ENCODE peak calls at places on chromosomes 12 and 14, in four cellular contexts. One of them, this sample, is unnamed.

GRCh38 chr12:79151956-79152355 is 287.4 kb downstream of the SYT1 start:
- DNase-seq in SW 1271: no peak
- DNase-seq in activated naive CD4-positive, alpha-beta T cell treated with anti-CD3 and anti-CD28 coated beads, Interleukin-2, amount 10 ng/mL, durations not matched to agents 7 days and 5 days: no peak
- DNase-seq in erythroblast: no peak
- DNase-seq in this sample: no peak

GRCh38 chr14:95901014-95901413 is 24.4 kb downstream of the TUNAR start:
- DNase-seq in SW 1271: no peak
- DNase-seq in activated naive CD4-positive, alpha-beta T cell treated with anti-CD3 and anti-CD28 coated beads, Interleukin-2, amount 10 ng/mL, durations not matched to agents 7 days and 5 days: no peak
- DNase-seq in erythroblast: no peak
- DNase-seq in this sample: no peak

GRCh38 chr12:55227643-55228042 is 6.8 kb downstream of the OR10A7 start:
- DNase-seq in SW 1271: no peak
- DNase-seq in activated naive CD4-positive, alpha-beta T cell treated with anti-CD3 and anti-CD28 coated beads, Interleukin-2, amount 10 ng/mL, durations not matched to agents 7 days and 5 days: no peak
- DNase-seq in erythroblast: no peak
- DNase-seq in this sample: no peak

GRCh38 chr14:38129705-38130104 is 78.0 kb upstream of the SSTR1 start:
- DNase-seq in SW 1271: no peak
- DNase-seq in activated naive CD4-positive, alpha-beta T cell treated with anti-CD3 and anti-CD28 coated beads, Interleukin-2, amount 10 ng/mL, durations not matched to agents 7 days and 5 days: no peak
- DNase-seq in erythroblast: no peak
- DNase-seq in this sample: no peak

GRCh38 chr12:122141911-122142725 is 31.9 kb downstream of the IL31 start:
- DNase-seq in SW 1271: no peak
- DNase-seq in activated naive CD4-positive, alpha-beta T cell treated with anti-CD3 and anti-CD28 coated beads, Interleukin-2, amount 10 ng/mL, durations not matched to agents 7 days and 5 days: no peak
- DNase-seq in erythroblast: no peak
- DNase-seq in this sample: peak; percentile 70

GRCh38 chr14:32428875-32429274 is 99.8 kb downstream of the AKAP6 start:
- DNase-seq in SW 1271: no peak
- DNase-seq in activated naive CD4-positive, alpha-beta T cell treated with anti-CD3 and anti-CD28 coated beads, Interleukin-2, amount 10 ng/mL, durations not matched to agents 7 days and 5 days: no peak
- DNase-seq in erythroblast: no peak
- DNase-seq in this sample: no peak

GRCh38 chr14:60508707-60509437 is at the start of gene SIX6:
- DNase-seq in SW 1271: no peak
- DNase-seq in activated naive CD4-positive, alpha-beta T cell treated with anti-CD3 and anti-CD28 coated beads, Interleukin-2, amount 10 ng/mL, durations not matched to agents 7 days and 5 days: no peak
- DNase-seq in erythroblast: no peak
- DNase-seq in this sample: no peak

GRCh38 chr14:68685419-68686211 is 107.3 kb downstream of the ZFP36L1 start:
- DNase-seq in SW 1271: no peak
- DNase-seq in activated naive CD4-positive, alpha-beta T cell treated with anti-CD3 and anti-CD28 coated beads, Interleukin-2, amount 10 ng/mL, durations not matched to agents 7 days and 5 days: peak; percentile 87
- DNase-seq in erythroblast: no peak
- DNase-seq in this sample: no peak

GRCh38 chr12:1319215-1319614 is 275.2 kb downstream of the FBXL14 start:
- DNase-seq in SW 1271: no peak
- DNase-seq in activated naive CD4-positive, alpha-beta T cell treated with anti-CD3 and anti-CD28 coated beads, Interleukin-2, amount 10 ng/mL, durations not matched to agents 7 days and 5 days: no peak
- DNase-seq in erythroblast: no peak
- DNase-seq in this sample: no peak

GRCh38 chr12:79415754-79416435 is 274.9 kb downstream of the PAWR start:
- DNase-seq in SW 1271: no peak
- DNase-seq in activated naive CD4-positive, alpha-beta T cell treated with anti-CD3 and anti-CD28 coated beads, Interleukin-2, amount 10 ng/mL, durations not matched to agents 7 days and 5 days: no peak
- DNase-seq in erythroblast: no peak
- DNase-seq in this sample: no peak

GRCh38 chr12:41932470-41932991 is 212.1 kb downstream of the GXYLT1 start:
- DNase-seq in SW 1271: no peak
- DNase-seq in activated naive CD4-positive, alpha-beta T cell treated with anti-CD3 and anti-CD28 coated beads, Interleukin-2, amount 10 ng/mL, durations not matched to agents 7 days and 5 days: peak; percentile 21
- DNase-seq in erythroblast: peak; percentile 70
- DNase-seq in this sample: peak; percentile 95

GRCh38 chr14:102891556-102891955 is 30.9 kb upstream of the AMN start:
- DNase-seq in SW 1271: no peak
- DNase-seq in activated naive CD4-positive, alpha-beta T cell treated with anti-CD3 and anti-CD28 coated beads, Interleukin-2, amount 10 ng/mL, durations not matched to agents 7 days and 5 days: no peak
- DNase-seq in erythroblast: no peak
- DNase-seq in this sample: no peak

GRCh38 chr12:119788783-119789182 is 88.3 kb downstream of the CIT start:
- DNase-seq in SW 1271: no peak
- DNase-seq in activated naive CD4-positive, alpha-beta T cell treated with anti-CD3 and anti-CD28 coated beads, Interleukin-2, amount 10 ng/mL, durations not matched to agents 7 days and 5 days: no peak
- DNase-seq in erythroblast: no peak
- DNase-seq in this sample: no peak

GRCh38 chr14:105168979-105169507 is 467 bp upstream of the JAG2 start:
- DNase-seq in SW 1271: no peak
- DNase-seq in activated naive CD4-positive, alpha-beta T cell treated with anti-CD3 and anti-CD28 coated beads, Interleukin-2, amount 10 ng/mL, durations not matched to agents 7 days and 5 days: peak; percentile 68
- DNase-seq in erythroblast: no peak
- DNase-seq in this sample: no peak

GRCh38 chr12:32983968-32984367 is 87.4 kb upstream of the PKP2 start:
- DNase-seq in SW 1271: no peak
- DNase-seq in activated naive CD4-positive, alpha-beta T cell treated with anti-CD3 and anti-CD28 coated beads, Interleukin-2, amount 10 ng/mL, durations not matched to agents 7 days and 5 days: no peak
- DNase-seq in erythroblast: no peak
- DNase-seq in this sample: no peak

GRCh38 chr12:76916170-76916540 is 37.3 kb upstream of the CSRP2 start:
- DNase-seq in SW 1271: no peak
- DNase-seq in activated naive CD4-positive, alpha-beta T cell treated with anti-CD3 and anti-CD28 coated beads, Interleukin-2, amount 10 ng/mL, durations not matched to agents 7 days and 5 days: no peak
- DNase-seq in erythroblast: no peak
- DNase-seq in this sample: no peak

This sample was measured in right cardiac atrium.